ENCODE peak calls at places on chromosomes 5 and 9, in nine cellular contexts. P, V, M, U, R, L, X, S and G are unnamed samples.

GRCh38 chr9:17793713-17794622 is 215.1 kb downstream of the SH3GL2 start:
- DNase-seq in P (peak; percentile 18), V (no peak), M (no peak), U (no peak), R (peak; percentile 32), L (no peak), X (no peak), S (no peak), G (no peak)

GRCh38 chr5:146222002-146222401 is 18.6 kb downstream of the RBM27 start:
- DNase-seq in P (no peak), V (no peak), M (no peak), U (no peak), R (no peak), L (no peak), X (no peak), S (no peak), G (no peak)

GRCh38 chr9:124852829-124853531 is at the start of gene WDR38:
- DNase-seq in P (peak; percentile 75), V (peak; percentile 81), M (no peak), U (peak; percentile 88), R (peak; percentile 87), L (peak; percentile 85), X (peak; percentile 78), S (peak; percentile 83), G (peak; percentile 51)

GRCh38 chr5:8864053-8864452 is 681.8 kb downstream of the SEMA5A start:
- DNase-seq in P (peak; percentile 35), V (no peak), M (no peak), U (no peak), R (peak; percentile 37), L (no peak), X (no peak), S (no peak), G (no peak)

GRCh38 chr9:38108326-38108725 is 39.3 kb upstream of the SHB start:
- DNase-seq in P (no peak), V (no peak), M (no peak), U (no peak), R (no peak), L (no peak), X (peak; percentile 64), S (no peak), G (no peak)

GRCh38 chr5:109907189-109907588 is 217.5 kb downstream of the MAN2A1 start:
- DNase-seq in P (peak; percentile 64), V (no peak), M (no peak), U (no peak), R (peak; percentile 50), L (no peak), X (no peak), S (no peak), G (no peak)

GRCh38 chr5:95959051-95959963 is 2.3 kb downstream of the ELL2 start:
- DNase-seq in P (no peak), V (no peak), M (no peak), U (no peak), R (peak; percentile 48), L (no peak), X (no peak), S (no peak), G (no peak)

GRCh38 chr9:124322618-124323432 is 65.1 kb downstream of the NEK6 start:
- DNase-seq in P (peak; percentile 78), V (no peak), M (no peak), U (no peak), R (no peak), L (no peak), X (no peak), S (no peak), G (no peak)

GRCh38 chr9:31372796-31373587 is 1011.5 kb upstream of the ACO1 start:
- DNase-seq in P (no peak), V (no peak), M (no peak), U (no peak), R (no peak), L (no peak), X (no peak), S (no peak), G (no peak)

GRCh38 chr5:116872986-116873385 is 298.4 kb upstream of the SEMA6A start:
- DNase-seq in P (peak; percentile 51), V (no peak), M (no peak), U (no peak), R (no peak), L (no peak), X (no peak), S (no peak), G (no peak)

GRCh38 chr5:31867219-31867618 is 228.3 kb downstream of the PDZD2 start:
- DNase-seq in P (no peak), V (no peak), M (no peak), U (no peak), R (no peak), L (no peak), X (no peak), S (no peak), G (no peak)

GRCh38 chr5:164098536-164098935 is 593.1 kb downstream of the MAT2B start:
- DNase-seq in P (no peak), V (no peak), M (no peak), U (no peak), R (no peak), L (no peak), X (no peak), S (no peak), G (no peak)

GRCh38 chr9:98218562-98219363 is 26.3 kb upstream of the CORO2A start:
- DNase-seq in P (no peak), V (no peak), M (no peak), U (no peak), R (no peak), L (no peak), X (peak; percentile 77), S (no peak), G (no peak)

GRCh38 chr5:378976-379742 is 57.6 kb downstream of the AHRR start:
- DNase-seq in P (no peak), V (peak; percentile 43), M (no peak), U (peak; percentile 38), R (peak; percentile 81), L (no peak), X (no peak), S (no peak), G (no peak)

GRCh38 chr9:4887556-4887955 is 94.8 kb downstream of the RCL1 start:
- DNase-seq in P (peak; percentile 74), V (no peak), M (peak; percentile 28), U (peak; percentile 67), R (peak; percentile 57), L (peak; percentile 57), X (no peak), S (peak; percentile 42), G (peak; percentile 59)

DNA sequence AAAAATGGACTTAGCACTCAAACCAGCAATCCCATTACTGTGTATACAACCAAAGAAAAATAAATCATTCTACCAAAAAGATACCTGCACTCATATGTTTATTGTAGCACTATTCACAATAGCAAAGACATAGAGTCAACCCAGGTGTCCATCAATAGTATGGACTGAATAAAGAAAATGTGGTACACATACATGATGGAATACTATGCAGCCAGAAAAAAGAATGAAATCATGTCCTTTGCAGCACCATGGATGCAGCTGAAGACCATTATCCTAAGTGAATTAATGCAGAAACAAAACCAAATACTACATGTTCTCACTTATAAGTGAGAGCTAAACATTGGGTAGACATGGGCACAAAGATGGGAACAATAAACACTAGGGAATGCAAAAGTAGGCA is 236.8 kb upstream of the POU5F2 start:
- DNase-seq in P (no peak), V (no peak), M (no peak), U (no peak), R (no peak), L (no peak), X (no peak), S (no peak), G (no peak)
- H3K9me3 ChIP-seq in P (no peaks in the 10 kb centered on the region), V (peaks cover 14% of the 10 kb centered on the region), M (peaks cover 22% of the 10 kb centered on the region), U (peaks cover 31% of the 10 kb centered on the region), R (peaks cover 7% of the 10 kb centered on the region), L (peaks cover 40% of the 10 kb centered on the region), X (peaks cover 30% of the 10 kb centered on the region), S (peaks cover 55% of the 10 kb centered on the region), G (no peaks in the 10 kb centered on the region)

DNA sequence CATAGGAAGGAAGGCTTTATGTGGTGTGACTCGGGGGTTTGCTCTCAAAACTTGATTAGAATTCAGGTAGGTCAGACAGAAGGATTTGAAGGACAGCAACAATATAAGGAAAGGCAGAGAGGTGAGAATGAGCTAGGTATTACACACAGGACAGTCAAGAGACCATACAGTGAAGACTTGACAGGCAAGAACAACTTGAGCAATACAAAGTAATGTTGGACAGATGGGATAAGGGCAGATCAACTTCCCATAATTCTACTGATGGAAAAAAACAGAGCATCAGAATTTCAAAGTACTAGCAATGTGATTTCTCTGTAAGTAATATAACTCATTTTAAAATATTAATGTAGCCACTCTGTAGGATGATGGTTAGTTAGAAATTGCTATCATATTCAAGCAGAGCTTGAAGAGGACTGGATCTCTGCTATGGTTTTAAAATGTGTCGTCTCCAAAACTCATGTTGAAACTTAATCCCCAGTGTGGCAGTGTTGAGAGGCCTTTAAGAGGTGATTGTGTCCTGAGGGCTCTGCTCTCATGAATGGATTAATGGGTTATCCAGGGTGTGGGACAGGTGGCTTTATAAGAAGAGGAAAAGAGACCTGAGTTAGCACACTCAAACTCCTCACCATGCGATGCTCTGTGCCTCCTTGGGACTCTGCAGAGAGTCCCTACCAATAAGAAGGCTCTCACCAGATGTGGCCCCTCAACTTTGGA is 22.4 kb upstream of the HOMER1 start:
- DNase-seq in P (no peak), V (no peak), M (no peak), U (no peak), R (no peak), L (no peak), X (no peak), S (no peak), G (no peak)
- H3K9me3 ChIP-seq in P (no peaks in the 10 kb centered on the region), V (no peaks in the 10 kb centered on the region), M (no peaks in the 10 kb centered on the region), U (no peaks in the 10 kb centered on the region), R (no peaks in the 10 kb centered on the region), L (no peaks in the 10 kb centered on the region), X (no peaks in the 10 kb centered on the region), S (no peaks in the 10 kb centered on the region), G (no peaks in the 10 kb centered on the region)

GRCh38 chr5:169828385-169828784 is 151.9 kb downstream of the INSYN2B start:
- DNase-seq in P (no peak), V (no peak), M (no peak), U (no peak), R (no peak), L (no peak), X (no peak), S (no peak), G (no peak)
- H3K9me3 ChIP-seq in P (no peaks in the 10 kb centered on the region), V (no peaks in the 10 kb centered on the region), M (no peaks in the 10 kb centered on the region), U (no peaks in the 10 kb centered on the region), R (no peaks in the 10 kb centered on the region), L (no peaks in the 10 kb centered on the region), X (peaks cover 1% of the 10 kb centered on the region), S (peaks cover 5% of the 10 kb centered on the region), G (no peaks in the 10 kb centered on the region)

GRCh38 chr5:180850434-180851078 is 10.5 kb downstream of the ZFP62 start:
- DNase-seq in P (no peak), V (no peak), M (no peak), U (no peak), R (no peak), L (no peak), X (no peak), S (no peak), G (no peak)

GRCh38 chr5:180848878-180849277 is 12.2 kb downstream of the ZFP62 start:
- DNase-seq in P (no peak), V (no peak), M (no peak), U (no peak), R (no peak), L (no peak), X (no peak), S (no peak), G (no peak)

GRCh38 chr5:180852510-180852909 is 8.6 kb downstream of the ZFP62 start:
- DNase-seq in P (no peak), V (no peak), M (no peak), U (no peak), R (peak; percentile 33), L (no peak), X (no peak), S (no peak), G (no peak)

GRCh38 chr5:180848265-180848664 is 12.8 kb downstream of the ZFP62 start:
- DNase-seq in P (no peak), V (no peak), M (no peak), U (no peak), R (no peak), L (no peak), X (no peak), S (no peak), G (no peak)

GRCh38 chr5:180849827-180850226 is 11.2 kb downstream of the ZFP62 start:
- DNase-seq in P (no peak), V (no peak), M (no peak), U (no peak), R (no peak), L (no peak), X (no peak), S (no peak), G (no peak)
- H3K9me3 ChIP-seq in P (peaks cover 15% of the 10 kb centered on the region), V (peaks cover 25% of the 10 kb centered on the region), M (peaks cover 41% of the 10 kb centered on the region), U (no peaks in the 10 kb centered on the region), R (no peaks in the 10 kb centered on the region), L (peaks cover 9% of the 10 kb centered on the region), X (peaks cover 39% of the 10 kb centered on the region), S (peaks cover 20% of the 10 kb centered on the region), G (peaks cover 42% of the 10 kb centered on the region)